ENCODE peak calls at places on chromosomes 4 and X, in six cellular contexts. B is CD4-positive, alpha-beta memory T cell; O is H9; M is testis; R is uterus; Z is left ventricle myocardium inferior. P is an unnamed sample.

GRCh38 chr4:70571772-70572171 is 20.3 kb upstream of the AMBN start:
- DNase-seq in M (no peak), B (no peak), Z (no peak), O (no peak), R (no peak), P (no peak)

GRCh38 chr4:115090483-115091075 is 22.8 kb downstream of the NDST4 start:
- DNase-seq in R (no peak), O (no peak), Z (no peak), B (peak; percentile 18), M (no peak), P (peak; percentile 4)

GRCh38 chr4:160514126-160514525 is 1411.2 kb downstream of the RAPGEF2 start:
- DNase-seq in B (no peak), M (no peak), R (no peak), O (no peak), Z (no peak), P (no peak)

GRCh38 chr4:122639181-122639580 is 18.3 kb upstream of the IL21 start:
- DNase-seq in M (no peak), R (no peak), O (no peak), Z (no peak), B (no peak), P (no peak)

GRCh38 chrX:153771686-153772607 is 7.9 kb downstream of the PLXNB3 start:
- DNase-seq in M (no peak), Z (no peak), O (no peak), R (no peak), B (no peak), P (no peak)

GRCh38 chr4:26081795-26082498 is 167.9 kb downstream of the SMIM20 start:
- DNase-seq in R (no peak), Z (no peak), M (no peak), B (peak; percentile 47), O (no peak), P (no peak)

GRCh38 chr4:95363579-95363965 is 185.2 kb downstream of the UNC5C start:
- DNase-seq in B (no peak), O (no peak), Z (no peak), R (no peak), M (no peak), P (no peak)

GRCh38 chr4:98997176-98997575 is 1.7 kb downstream of the METAP1 start:
- DNase-seq in O (no peak), M (no peak), Z (no peak), B (no peak), R (no peak), P (no peak)

GRCh38 chrX:650801-651200 is 20.2 kb downstream of the SHOX start:
- DNase-seq in R (no peak), M (no peak), Z (no peak), B (no peak), O (no peak), P (no peak)

GRCh38 chr4:153281476-153281875 is 63.0 kb upstream of the MND1 start:
- DNase-seq in O (no peak), Z (no peak), R (no peak), M (no peak), B (no peak), P (no peak)

GRCh38 chrX:97065973-97066372 is 182.3 kb downstream of the RPA4 start:
- DNase-seq in Z (no peak), B (no peak), R (no peak), O (no peak), M (no peak), P (no peak)

GRCh38 chr4:52659722-52660261 is 691 bp upstream of the USP46 start:
- DNase-seq in R (peak; percentile 68), O (no peak), B (peak; percentile 24), Z (peak; percentile 81), M (peak; percentile 66), P (no peak)

GRCh38 chrX:43707812-43708548 is 51.9 kb downstream of the MAOA start:
- DNase-seq in Z (peak; percentile 60), R (peak; percentile 40), O (no peak), B (no peak), M (peak; percentile 79), P (no peak)

GRCh38 chrX:155144926-155145325 is 71.3 kb upstream of the VBP1 start:
- DNase-seq in Z (no peak), M (no peak), R (no peak), B (no peak), O (no peak), P (no peak)

GRCh38 chr4:5918331-5919030 is 25.6 kb upstream of the CRMP1 start:
- DNase-seq in O (no peak), B (no peak), R (no peak), M (no peak), Z (no peak), P (no peak)

GRCh38 chr4:76498550-76498949 is 63.5 kb downstream of the SHROOM3 start:
- DNase-seq in Z (no peak), M (no peak), B (no peak), R (no peak), O (no peak), P (no peak)

GRCh38 chrX:96436105-96436504 is 248.5 kb upstream of the DIAPH2 start:
- DNase-seq in O (no peak), B (no peak), M (no peak), R (no peak), Z (no peak), P (no peak)

GRCh38 chr4:28251831-28252230 is 1391.2 kb downstream of the STIM2 start:
- DNase-seq in O (no peak), M (no peak), Z (no peak), R (no peak), B (no peak), P (no peak)

GRCh38 chr4:2259541-2260267 is 2.2 kb downstream of the MXD4 start:
- DNase-seq in Z (peak; percentile 14), B (no peak), R (peak; percentile 16), M (peak; percentile 12), O (no peak), P (no peak)

GRCh38 chrX:15816453-15816838 is 26.2 kb downstream of the ZRSR2 start:
- DNase-seq in B (no peak), R (no peak), M (no peak), O (no peak), Z (no peak), P (no peak)

GRCh38 chrX:16185725-16186136 is 18.4 kb downstream of the MAGEB17 start:
- DNase-seq in M (no peak), B (no peak), R (no peak), O (no peak), Z (no peak), P (no peak)

GRCh38 chr4:11489449-11490083 is 60.9 kb upstream of the HS3ST1 start:
- DNase-seq in Z (no peak), B (no peak), R (no peak), O (no peak), M (no peak), P (no peak)

GRCh38 chrX:138127314-138127713 is 561.4 kb downstream of the ZIC3 start:
- DNase-seq in B (no peak), M (no peak), R (no peak), Z (no peak), O (no peak), P (no peak)

GRCh38 chr4:78672441-78672815 is 103.7 kb upstream of the BMP2K start:
- DNase-seq in M (no peak), Z (no peak), R (no peak), B (no peak), O (no peak), P (no peak)

GRCh38 chr4:183840311-183840710 is 64.8 kb upstream of the STOX2 start:
- DNase-seq in R (peak; percentile 72), M (peak; percentile 91), O (peak; percentile 74), B (peak; percentile 49), Z (peak; percentile 78), P (peak; percentile 60)

DNA sequence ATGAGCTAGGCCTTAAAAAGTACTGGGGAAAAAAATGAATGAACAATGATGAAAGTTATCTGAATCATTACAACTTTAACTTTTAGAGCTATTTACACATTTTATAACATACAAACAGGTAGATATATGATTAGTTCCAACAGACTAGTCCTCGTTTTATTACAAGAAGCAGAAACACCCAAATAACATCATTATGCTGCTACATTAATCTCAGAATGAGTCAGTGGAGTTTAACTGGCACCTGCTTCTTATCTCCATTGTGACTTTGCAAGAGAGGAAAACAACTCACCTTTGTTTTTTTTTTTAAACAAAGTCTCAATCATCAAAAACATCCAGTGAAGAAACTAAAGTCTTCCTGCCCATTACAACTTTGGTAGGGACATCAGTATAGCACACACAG is 15.2 kb downstream of the ATP8A1 start:
- DNase-seq in O (no peak), Z (no peak), B (no peak), M (no peak), R (no peak), P (no peak)
- H3K4me1 ChIP-seq in O (no peaks in the 10 kb centered on the region), Z (peaks cover 92% of the 10 kb centered on the region), B (peaks cover 52% of the 10 kb centered on the region), M (no peaks in the 10 kb centered on the region), R (no peaks in the 10 kb centered on the region), P (peaks cover 53% of the 10 kb centered on the region)

GRCh38 chrX:13120017-13120416 is 75.6 kb upstream of the FAM9C start:
- DNase-seq in B (no peak), Z (no peak), R (no peak), M (peak; percentile 48), O (no peak), P (no peak)

GRCh38 chrX:13123857-13124345 is 79.5 kb upstream of the FAM9C start:
- DNase-seq in R (no peak), M (no peak), B (peak; percentile 18), O (no peak), Z (no peak), P (no peak)

GRCh38 chrX:13125188-13125587 is 80.8 kb upstream of the FAM9C start:
- DNase-seq in Z (no peak), M (no peak), R (no peak), O (no peak), B (no peak), P (no peak)

GRCh38 chrX:13121020-13121419 is 76.6 kb upstream of the FAM9C start:
- DNase-seq in B (no peak), Z (no peak), M (no peak), R (no peak), O (no peak), P (no peak)

GRCh38 chrX:13123247-13123856 is 78.9 kb upstream of the FAM9C start:
- DNase-seq in B (no peak), O (no peak), R (no peak), M (no peak), Z (no peak), P (no peak)
- H3K27ac ChIP-seq in B (peak overlapping the region; percentile 46), O (no peak overlapping the region), R (no peak overlapping the region), M (no peak overlapping the region), Z (peak overlapping the region; percentile 56), P (peak overlapping the region; percentile 52)

DNA sequence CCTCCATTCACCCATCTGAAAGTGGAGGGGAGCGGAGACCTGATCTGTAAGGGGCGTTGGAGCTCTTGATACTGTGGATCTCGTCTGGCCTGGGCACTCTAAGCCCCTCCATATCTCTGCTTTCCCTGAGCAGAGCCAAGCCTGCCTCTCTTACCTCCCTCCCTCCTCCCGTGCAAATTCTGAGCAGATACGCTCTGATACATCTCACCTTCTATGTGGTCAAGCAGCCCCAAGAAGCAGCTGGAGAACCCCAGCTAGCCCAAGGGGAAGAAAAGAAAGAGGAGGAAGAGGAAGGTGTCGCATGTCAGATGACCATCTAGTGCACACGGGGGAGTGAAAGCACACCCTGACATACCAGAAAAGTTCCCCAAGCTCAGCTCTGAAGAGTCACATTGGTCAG is 1.9 kb upstream of the DGAT2L6 start:
- DNase-seq in Z (no peak), M (no peak), B (no peak), R (no peak), O (no peak), P (no peak)
- H3K4me1 ChIP-seq in Z (no peaks in the 10 kb centered on the region), M (no peaks in the 10 kb centered on the region), B (no peaks in the 10 kb centered on the region), R (no peaks in the 10 kb centered on the region), O (no peaks in the 10 kb centered on the region), P (no peaks in the 10 kb centered on the region)

DNA sequence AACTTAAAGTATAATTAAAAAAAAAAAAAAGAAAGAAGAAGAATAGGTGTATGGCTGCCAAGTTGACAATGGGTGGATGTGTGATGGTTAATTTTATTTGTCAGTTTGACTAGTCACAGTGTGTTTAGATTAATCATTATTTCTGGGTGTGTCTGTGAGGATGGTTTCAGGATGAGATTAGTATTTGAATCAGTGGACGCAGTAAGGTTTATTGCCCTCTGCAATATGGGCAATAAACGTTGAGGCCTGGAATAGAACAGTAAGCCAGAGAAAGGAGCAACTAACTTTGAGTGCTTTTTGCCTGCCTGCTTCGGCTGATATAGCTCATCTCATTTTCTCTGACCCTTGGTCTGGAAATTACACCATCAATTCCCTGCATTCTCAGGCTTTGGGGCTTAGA is 140.9 kb upstream of the SPANXN4 start:
- DNase-seq in Z (no peak), O (no peak), R (no peak), B (no peak), M (no peak), P (no peak)
- H3K27ac ChIP-seq in Z (no peak overlapping the region), O (no peak overlapping the region), R (no peak overlapping the region), B (no peak overlapping the region), M (no peak overlapping the region), P (no peak overlapping the region)